ENCODE peak calls at places on chromosomes 3 and 15, in six cellular contexts. B is K562, G is H1, M is SK-N-SH, T is GM12878, Z is HepG2. W is an unnamed sample.

GRCh38 chr15:90691369-90691768 is 25.8 kb upstream of the BLM start:
- DNase-seq in G (no peak), Z (no peak), B (no peak), T (no peak), M (no peak), W (no peak)

GRCh38 chr3:187955076-187955952 is 198.6 kb upstream of the LPP start:
- DNase-seq in B (no peak), M (no peak), T (no peak), G (no peak), Z (peak), W (peak)

GRCh38 chr15:39584266-39584659 is 3.4 kb downstream of the THBS1 start:
- DNase-seq in M (no peak), B (no peak), T (no peak), G (no peak), Z (no peak), W (no peak)

GRCh38 chr3:77506384-77506783 is 466.5 kb downstream of the ROBO2 start:
- DNase-seq in T (no peak), G (no peak), Z (no peak), B (no peak), M (no peak), W (no peak)

GRCh38 chr3:135907422-135908165 is 57.9 kb upstream of the PPP2R3A start:
- DNase-seq in T (no peak), Z (no peak), B (no peak), M (no peak), G (no peak), W (no peak)

GRCh38 chr15:78055923-78056713 is 21.4 kb downstream of the TBC1D2B start:
- DNase-seq in M (no peak), Z (peak), B (no peak), G (no peak), T (no peak), W (no peak)

GRCh38 chr3:195421410-195421809 is 21.4 kb downstream of the ACAP2 start:
- DNase-seq in T (no peak), Z (no peak), G (no peak), M (no peak), B (no peak), W (no peak)

GRCh38 chr3:124032881-124033359 is 41.0 kb upstream of the ROPN1 start:
- DNase-seq in T (no peak), Z (peak), M (peak), B (peak), G (peak), W (peak)

GRCh38 chr3:171054921-171055320 is 28.4 kb upstream of the SLC2A2 start:
- DNase-seq in G (no peak), T (no peak), B (no peak), Z (no peak), M (no peak), W (no peak)

GRCh38 chr3:141578197-141578596 is 91.4 kb downstream of the RASA2 start:
- DNase-seq in Z (no peak), B (no peak), T (no peak), M (no peak), G (no peak), W (no peak)

GRCh38 chr15:90126457-90127435 is 24.5 kb upstream of the IDH2 start:
- DNase-seq in T (no peak), B (no peak), Z (peak), G (no peak), M (no peak), W (no peak)

GRCh38 chr3:164918915-164919314 is 159.4 kb downstream of the SI start:
- DNase-seq in M (no peak), Z (no peak), T (no peak), B (no peak), G (no peak), W (no peak)

GRCh38 chr3:173913985-173914421 is 516.5 kb downstream of the NLGN1 start:
- DNase-seq in M (no peak), Z (no peak), B (no peak), G (no peak), T (no peak), W (no peak)

GRCh38 chr15:70432924-70433500 is 330.3 kb downstream of the UACA start:
- DNase-seq in Z (no peak), M (peak), B (no peak), G (no peak), T (no peak), W (no peak)

GRCh38 chr3:73813978-73814292 is 189.2 kb upstream of the PDZRN3 start:
- DNase-seq in M (no peak), T (no peak), B (no peak), Z (no peak), G (no peak), W (no peak)

GRCh38 chr15:33859992-33860545 is 108.2 kb upstream of the CHRM5 start:
- DNase-seq in G (no peak), T (no peak), M (no peak), Z (no peak), B (no peak), W (no peak)

GRCh38 chr3:20080956-20081554 is 40.8 kb downstream of the KAT2B start:
- DNase-seq in G (no peak), M (peak), T (peak), B (peak), Z (peak), W (peak)

GRCh38 chr3:192054881-192055280 is 593.9 kb downstream of the PYDC2 start:
- DNase-seq in B (no peak), Z (no peak), G (no peak), T (no peak), M (no peak), W (no peak)

GRCh38 chr3:2516762-2517441 is 418.2 kb downstream of the CNTN4 start:
- DNase-seq in G (no peak), B (no peak), M (no peak), T (no peak), Z (no peak), W (no peak)

GRCh38 chr3:40504636-40505430 is 1.0 kb upstream of the ZNF620 start:
- DNase-seq in B (no peak), Z (peak), M (no peak), G (no peak), T (no peak), W (no peak)

GRCh38 chr3:46080124-46080991 is 53.1 kb upstream of the XCR1 start:
- DNase-seq in B (no peak), T (no peak), G (no peak), Z (no peak), M (no peak), W (no peak)

GRCh38 chr15:83327041-83327440 is 42.6 kb upstream of the BNC1 start:
- DNase-seq in G (no peak), B (no peak), T (no peak), M (no peak), Z (no peak), W (no peak)

GRCh38 chr3:154862265-154862664 is 217.9 kb upstream of the MME start:
- DNase-seq in B (no peak), Z (no peak), G (no peak), M (no peak), T (no peak), W (no peak)

GRCh38 chr15:74390552-74391288 is 23.3 kb upstream of the CYP11A1 start:
- DNase-seq in B (no peak), Z (no peak), G (no peak), M (no peak), T (no peak), W (peak)

GRCh38 chr3:133489466-133490085 is 83.9 kb upstream of the CDV3 start:
- DNase-seq in M (no peak), T (no peak), B (no peak), G (no peak), Z (no peak), W (no peak)

GRCh38 chr3:192794216-192794615 is 66.9 kb upstream of the FGF12 start:
- DNase-seq in Z (no peak), B (no peak), G (no peak), M (no peak), T (no peak), W (no peak)

GRCh38 chr15:99324082-99324620 is 72.9 kb downstream of the LRRC28 start:
- DNase-seq in Z (no peak), G (no peak), M (no peak), T (peak), B (no peak), W (no peak)

GRCh38 chr3:130760922-130761321 is 14.3 kb upstream of the PIK3R4 start:
- DNase-seq in M (no peak), B (no peak), G (no peak), Z (no peak), T (no peak), W (no peak)

GRCh38 chr3:134449277-134449676 is 36.5 kb downstream of the ANAPC13 start:
- DNase-seq in B (peak), G (no peak), T (no peak), Z (peak), M (peak), W (no peak)

GRCh38 chr3:95899911-95900310 is 914.5 kb upstream of the EPHA6 start:
- DNase-seq in T (no peak), G (no peak), B (no peak), M (no peak), Z (no peak), W (no peak)
- TF ChIP-seq GABPA in T (no peak), G (no peak), B (no peak), M (no peak), Z (no peak), W (no peak)

GRCh38 chr15:29139540-29140459 is 129.8 kb downstream of the NSMCE3 start:
- DNase-seq in G (peak), M (peak), Z (no peak), T (no peak), B (peak), W (peak)
- TF ChIP-seq GABPA in G (peak), M (no peak), Z (no peak), T (no peak), B (no peak), W (no peak)

GRCh38 chr3:155963557-155963956 is 93.1 kb downstream of the GMPS start:
- DNase-seq in Z (no peak), M (no peak), B (no peak), G (no peak), T (no peak), W (no peak)
- TF ChIP-seq GABPA in Z (no peak), M (no peak), B (no peak), G (no peak), T (no peak), W (no peak)

GRCh38 chr3:152316318-152316717 is 47.6 kb downstream of the MBNL1 start:
- DNase-seq in M (no peak), B (no peak), Z (no peak), T (no peak), G (no peak), W (no peak)

GRCh38 chr3:152314677-152315353 is 46.1 kb downstream of the MBNL1 start:
- DNase-seq in Z (peak), M (no peak), T (no peak), G (no peak), B (no peak), W (no peak)

GRCh38 chr3:152317184-152317583 is 48.5 kb downstream of the MBNL1 start:
- DNase-seq in Z (no peak), T (no peak), B (no peak), M (no peak), G (no peak), W (no peak)

GRCh38 chr3:152313914-152314313 is 45.2 kb downstream of the MBNL1 start:
- DNase-seq in Z (no peak), B (no peak), G (no peak), M (no peak), T (no peak), W (no peak)

DNA sequence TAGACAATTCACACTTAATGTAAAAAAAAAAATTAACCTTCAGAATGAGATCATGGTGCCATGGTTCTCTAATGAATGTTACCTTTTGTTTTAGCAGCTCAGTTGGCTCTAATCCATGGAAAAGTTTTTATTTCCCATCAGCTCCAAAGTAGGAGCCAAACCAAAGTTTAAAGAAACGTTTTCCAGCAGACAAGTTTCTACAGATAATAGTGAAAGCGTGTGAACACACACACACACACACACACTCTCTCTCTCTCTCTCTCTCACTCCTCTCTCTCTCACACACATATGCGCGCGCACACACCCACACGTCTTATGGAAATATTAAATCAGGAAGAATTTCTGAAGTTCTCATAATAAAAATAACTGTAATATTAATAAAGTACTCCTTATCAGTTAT is 46.9 kb downstream of the MBNL1 start:
- DNase-seq in G (no peak), T (no peak), Z (no peak), B (no peak), M (no peak), W (no peak)
- TF ChIP-seq GABPA in G (no peak), T (no peak), Z (no peak), B (no peak), M (no peak), W (no peak)

W was measured in HL-60.